ENCODE peak calls at places on chromosomes 1 and 21, in seven cellular contexts. N, T, Y, Q, Z, I and M are unnamed samples.
A peak's percentile ranks its signal among the peaks of the same experiment; 100 is the strongest.

GRCh38 chr21:24045775-24046215 is 1561.5 kb downstream of the MRPL39 start:
- DNase-seq in N (peak; percentile 10), T (peak; percentile 13), Y (peak; percentile 2), Q (no peak), Z (peak; percentile 94), I (no peak), M (peak; percentile 80)

GRCh38 chr21:46322351-46323226 is 1.1 kb downstream of the C21orf58 start:
- DNase-seq in N (no peak), T (peak; percentile 21), Y (peak; percentile 70), Q (no peak), Z (peak; percentile 62), I (no peak), M (peak; percentile 58)

GRCh38 chr1:41888756-41889155 is 30.0 kb downstream of the HIVEP3 start:
- DNase-seq in N (no peak), T (no peak), Y (no peak), Q (no peak), Z (no peak), I (no peak), M (no peak)

GRCh38 chr21:36487641-36488307 is 7.9 kb upstream of the CLDN14 start:
- DNase-seq in N (no peak), T (no peak), Y (no peak), Q (no peak), Z (peak; percentile 65), I (no peak), M (no peak)

GRCh38 chr1:60280764-60281278 is 207.3 kb upstream of the C1orf87 start:
- DNase-seq in N (no peak), T (no peak), Y (no peak), Q (no peak), Z (no peak), I (no peak), M (no peak)

GRCh38 chr21:42544544-42544943 is 30.9 kb downstream of the SLC37A1 start:
- DNase-seq in N (no peak), T (no peak), Y (no peak), Q (no peak), Z (no peak), I (no peak), M (no peak)

GRCh38 chr1:89548486-89548857 is 23.8 kb downstream of the LRRC8B start:
- DNase-seq in N (no peak), T (no peak), Y (no peak), Q (no peak), Z (no peak), I (no peak), M (no peak)

GRCh38 chr1:182580736-182581135 is 8.3 kb downstream of the RNASEL start:
- DNase-seq in N (no peak), T (no peak), Y (no peak), Q (no peak), Z (no peak), I (no peak), M (no peak)

GRCh38 chr1:91790296-91790851 is 95.6 kb downstream of the TGFBR3 start:
- DNase-seq in N (no peak), T (no peak), Y (no peak), Q (no peak), Z (no peak), I (no peak), M (no peak)

GRCh38 chr1:226086776-226087175 is 24.3 kb downstream of the H3-3A start:
- DNase-seq in N (no peak), T (no peak), Y (no peak), Q (no peak), Z (no peak), I (no peak), M (no peak)

GRCh38 chr1:224333939-224334701 is 4.1 kb upstream of the NVL start:
- DNase-seq in N (no peak), T (no peak), Y (peak; percentile 75), Q (no peak), Z (peak; percentile 63), I (no peak), M (no peak)

GRCh38 chr1:62917805-62918204 is 133.9 kb downstream of the ATG4C start:
- DNase-seq in N (no peak), T (no peak), Y (no peak), Q (no peak), Z (no peak), I (no peak), M (no peak)

GRCh38 chr1:162193201-162193600 is 123.7 kb downstream of the NOS1AP start:
- DNase-seq in N (no peak), T (no peak), Y (no peak), Q (no peak), Z (no peak), I (no peak), M (no peak)

GRCh38 chr1:108570128-108570527 is 10.2 kb downstream of the EEIG2 start:
- DNase-seq in N (no peak), T (peak; percentile 61), Y (peak; percentile 46), Q (no peak), Z (no peak), I (no peak), M (no peak)

GRCh38 chr21:42859891-42860230 is 19.5 kb downstream of the WDR4 start:
- DNase-seq in N (no peak), T (no peak), Y (no peak), Q (no peak), Z (no peak), I (no peak), M (no peak)

GRCh38 chr1:2921970-2922686 is 99.1 kb upstream of the ACTRT2 start:
- DNase-seq in N (no peak), T (peak; percentile 65), Y (no peak), Q (peak; percentile 13), Z (no peak), I (no peak), M (no peak)

GRCh38 chr1:188715566-188715965 is 1762.1 kb downstream of the BRINP3 start:
- DNase-seq in N (no peak), T (peak; percentile 10), Y (no peak), Q (no peak), Z (no peak), I (no peak), M (no peak)

GRCh38 chr1:208312706-208313105 is 68.5 kb upstream of the PLXNA2 start:
- DNase-seq in N (no peak), T (no peak), Y (no peak), Q (no peak), Z (no peak), I (no peak), M (no peak)

GRCh38 chr1:230490436-230490835 is 64.3 kb upstream of the PGBD5 start:
- DNase-seq in N (no peak), T (no peak), Y (no peak), Q (no peak), Z (no peak), I (no peak), M (no peak)

GRCh38 chr1:243974451-243975292 is 76.4 kb upstream of the ZBTB18 start:
- DNase-seq in N (no peak), T (no peak), Y (peak; percentile 60), Q (no peak), Z (peak; percentile 25), I (no peak), M (no peak)

GRCh38 chr1:3477241-3478109 is 23.0 kb downstream of the ARHGEF16 start:
- DNase-seq in N (no peak), T (peak; percentile 50), Y (peak; percentile 40), Q (no peak), Z (no peak), I (no peak), M (no peak)

GRCh38 chr1:205570796-205571537 is 60.8 kb downstream of the ELK4 start:
- DNase-seq in N (no peak), T (no peak), Y (no peak), Q (no peak), Z (no peak), I (no peak), M (no peak)

GRCh38 chr21:35400233-35400939 is 351.3 kb upstream of the RUNX1 start:
- DNase-seq in N (peak; percentile 35), T (peak; percentile 25), Y (peak; percentile 54), Q (no peak), Z (peak; percentile 71), I (peak; percentile 33), M (no peak)

GRCh38 chr1:24364975-24365678 is 46.0 kb downstream of the GRHL3 start:
- DNase-seq in N (no peak), T (no peak), Y (peak; percentile 93), Q (no peak), Z (peak; percentile 93), I (no peak), M (no peak)

GRCh38 chr1:91527781-91528180 is 27.1 kb downstream of the CDC7 start:
- DNase-seq in N (no peak), T (no peak), Y (peak; percentile 46), Q (no peak), Z (no peak), I (no peak), M (no peak)

GRCh38 chr1:114716304-114717158 is at the start of gene NRAS:
- DNase-seq in N (peak; percentile 86), T (peak; percentile 98), Y (peak; percentile 91), Q (peak; percentile 93), Z (peak; percentile 90), I (peak; percentile 92), M (peak; percentile 97)

GRCh38 chr1:235152235-235152634 is 8.8 kb downstream of the RBM34 start:
- DNase-seq in N (no peak), T (no peak), Y (no peak), Q (no peak), Z (no peak), I (no peak), M (no peak)